ENCODE peak calls at places on chromosome 16, in seven cellular contexts. One of them, this sample, is unnamed.

GRCh38 chr16:79653337-79654000 is 52.9 kb upstream of the MAF start:
- DNase-seq in colonic mucosa: peak; percentile 56
- DNase-seq in AG04449: no peak
- DNase-seq in progenitor cell of endocrine pancreas: no peak
- DNase-seq in GM23338: no peak
- DNase-seq in lower leg skin: no peak
- DNase-seq in mesothelial cell of epicardium: peak; percentile 64
- DNase-seq in this sample: no peak

GRCh38 chr16:31678649-31679325 is 151.1 kb downstream of the AHSP start:
- DNase-seq in colonic mucosa: no peak
- DNase-seq in AG04449: no peak
- DNase-seq in progenitor cell of endocrine pancreas: no peak
- DNase-seq in GM23338: no peak
- DNase-seq in lower leg skin: no peak
- DNase-seq in mesothelial cell of epicardium: no peak
- DNase-seq in this sample: no peak

GRCh38 chr16:89176147-89176690 is 4.7 kb downstream of the CDH15 start:
- DNase-seq in colonic mucosa: no peak
- DNase-seq in AG04449: no peak
- DNase-seq in progenitor cell of endocrine pancreas: no peak
- DNase-seq in GM23338: no peak
- DNase-seq in lower leg skin: no peak
- DNase-seq in mesothelial cell of epicardium: no peak
- DNase-seq in this sample: no peak

GRCh38 chr16:1906846-1907165 is 11.4 kb downstream of the HS3ST6 start:
- DNase-seq in colonic mucosa: no peak
- DNase-seq in AG04449: no peak
- DNase-seq in progenitor cell of endocrine pancreas: no peak
- DNase-seq in GM23338: no peak
- DNase-seq in lower leg skin: no peak
- DNase-seq in mesothelial cell of epicardium: no peak
- DNase-seq in this sample: no peak

GRCh38 chr16:72894291-72895151 is 153.4 kb downstream of the ZFHX3 start:
- DNase-seq in colonic mucosa: no peak
- DNase-seq in AG04449: no peak
- DNase-seq in progenitor cell of endocrine pancreas: no peak
- DNase-seq in GM23338: no peak
- DNase-seq in lower leg skin: no peak
- DNase-seq in mesothelial cell of epicardium: no peak
- DNase-seq in this sample: no peak

GRCh38 chr16:48057085-48057484 is 98.7 kb downstream of the ABCC12 start:
- DNase-seq in colonic mucosa: no peak
- DNase-seq in AG04449: no peak
- DNase-seq in progenitor cell of endocrine pancreas: no peak
- DNase-seq in GM23338: no peak
- DNase-seq in lower leg skin: no peak
- DNase-seq in mesothelial cell of epicardium: no peak
- DNase-seq in this sample: no peak

GRCh38 chr16:52953215-52953614 is 99.5 kb downstream of the CHD9NB start:
- DNase-seq in colonic mucosa: peak; percentile 66
- DNase-seq in AG04449: no peak
- DNase-seq in progenitor cell of endocrine pancreas: no peak
- DNase-seq in GM23338: no peak
- DNase-seq in lower leg skin: no peak
- DNase-seq in mesothelial cell of epicardium: no peak
- DNase-seq in this sample: no peak

GRCh38 chr16:66728117-66728787 is 23.2 kb downstream of the DYNC1LI2 start:
- DNase-seq in colonic mucosa: no peak
- DNase-seq in AG04449: no peak
- DNase-seq in progenitor cell of endocrine pancreas: no peak
- DNase-seq in GM23338: peak; percentile 77
- DNase-seq in lower leg skin: no peak
- DNase-seq in mesothelial cell of epicardium: no peak
- DNase-seq in this sample: no peak

GRCh38 chr16:87583453-87584131 is 18.7 kb upstream of the JPH3 start:
- DNase-seq in colonic mucosa: no peak
- DNase-seq in AG04449: no peak
- DNase-seq in progenitor cell of endocrine pancreas: no peak
- DNase-seq in GM23338: peak; percentile 50
- DNase-seq in lower leg skin: no peak
- DNase-seq in mesothelial cell of epicardium: no peak
- DNase-seq in this sample: no peak

GRCh38 chr16:83725313-83725712 is 82.5 kb upstream of the HSBP1 start:
- DNase-seq in colonic mucosa: no peak
- DNase-seq in AG04449: no peak
- DNase-seq in progenitor cell of endocrine pancreas: no peak
- DNase-seq in GM23338: no peak
- DNase-seq in lower leg skin: no peak
- DNase-seq in mesothelial cell of epicardium: no peak
- DNase-seq in this sample: no peak

GRCh38 chr16:8959921-8960787 is 3.6 kb downstream of the USP7 start:
- DNase-seq in colonic mucosa: peak; percentile 42
- DNase-seq in AG04449: no peak
- DNase-seq in progenitor cell of endocrine pancreas: no peak
- DNase-seq in GM23338: peak; percentile 54
- DNase-seq in lower leg skin: no peak
- DNase-seq in mesothelial cell of epicardium: no peak
- DNase-seq in this sample: no peak

GRCh38 chr16:57572978-57573733 is 30.7 kb downstream of the ADGRG5 start:
- DNase-seq in colonic mucosa: no peak
- DNase-seq in AG04449: no peak
- DNase-seq in progenitor cell of endocrine pancreas: no peak
- DNase-seq in GM23338: no peak
- DNase-seq in lower leg skin: no peak
- DNase-seq in mesothelial cell of epicardium: no peak
- DNase-seq in this sample: no peak

GRCh38 chr16:24309222-24309905 is 53.2 kb downstream of the CACNG3 start:
- DNase-seq in colonic mucosa: no peak
- DNase-seq in AG04449: no peak
- DNase-seq in progenitor cell of endocrine pancreas: no peak
- DNase-seq in GM23338: no peak
- DNase-seq in lower leg skin: no peak
- DNase-seq in mesothelial cell of epicardium: no peak
- DNase-seq in this sample: no peak

GRCh38 chr16:72247821-72248253 is 75.9 kb upstream of the PMFBP1 start:
- DNase-seq in colonic mucosa: no peak
- DNase-seq in AG04449: no peak
- DNase-seq in progenitor cell of endocrine pancreas: no peak
- DNase-seq in GM23338: no peak
- DNase-seq in lower leg skin: peak; percentile 63
- DNase-seq in mesothelial cell of epicardium: no peak
- DNase-seq in this sample: no peak

GRCh38 chr16:19997734-19998133 is 76.0 kb downstream of the GPR139 start:
- DNase-seq in colonic mucosa: no peak
- DNase-seq in AG04449: no peak
- DNase-seq in progenitor cell of endocrine pancreas: no peak
- DNase-seq in GM23338: no peak
- DNase-seq in lower leg skin: no peak
- DNase-seq in mesothelial cell of epicardium: no peak
- DNase-seq in this sample: no peak

GRCh38 chr16:11354733-11355574 is 9.7 kb downstream of the RMI2 start:
- DNase-seq in colonic mucosa: no peak
- DNase-seq in AG04449: no peak
- DNase-seq in progenitor cell of endocrine pancreas: no peak
- DNase-seq in GM23338: no peak
- DNase-seq in lower leg skin: no peak
- DNase-seq in mesothelial cell of epicardium: no peak
- DNase-seq in this sample: no peak

DNA sequence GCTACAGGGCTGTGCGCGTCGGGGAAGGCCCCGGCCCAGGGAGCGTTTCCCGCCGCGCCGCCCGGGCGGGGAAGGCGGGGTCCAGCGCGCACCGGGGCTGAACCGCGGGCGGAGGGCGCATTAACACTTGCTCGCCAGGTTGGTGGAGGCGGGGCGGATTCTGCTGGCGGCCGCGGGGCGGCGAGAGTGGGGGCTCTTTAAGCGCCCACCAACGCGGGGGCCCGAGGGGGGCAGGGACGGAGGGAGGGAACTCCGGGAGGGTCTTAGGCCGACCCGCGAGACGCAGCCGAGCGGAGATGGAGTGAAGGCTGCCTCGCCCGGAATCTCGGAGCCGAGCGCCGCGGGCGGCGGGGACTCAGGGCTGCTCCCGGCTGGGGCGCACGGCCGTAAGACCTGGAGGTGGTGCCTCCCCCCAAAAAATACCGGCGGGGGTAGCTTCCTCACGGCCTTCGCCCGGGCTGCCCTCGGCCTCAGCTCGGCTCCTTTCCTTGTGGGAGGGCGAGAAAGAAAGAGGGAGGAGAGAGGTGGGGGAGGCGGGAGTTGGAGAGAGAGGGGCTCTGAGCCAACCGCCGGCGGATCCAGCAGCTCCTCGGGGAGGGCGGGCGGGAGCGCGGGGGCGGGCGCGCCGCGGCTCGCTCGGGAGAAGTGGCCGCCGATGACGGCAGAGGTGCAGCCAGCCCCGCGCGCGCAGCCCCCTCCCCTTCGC is 415 bp upstream of the FOXF1 start:
- DNase-seq in colonic mucosa: peak; percentile 58
- DNase-seq in AG04449: no peak
- DNase-seq in progenitor cell of endocrine pancreas: no peak
- DNase-seq in GM23338: peak; percentile 80
- DNase-seq in lower leg skin: no peak
- DNase-seq in mesothelial cell of epicardium: no peak
- DNase-seq in this sample: no peak
- TF ChIP-seq CTCF in colonic mucosa: no peak
- TF ChIP-seq CTCF in AG04449: no peak
- TF ChIP-seq CTCF in progenitor cell of endocrine pancreas: no peak
- TF ChIP-seq CTCF in GM23338: no peak
- TF ChIP-seq CTCF in lower leg skin: no peak
- TF ChIP-seq CTCF in mesothelial cell of epicardium: no peak
- TF ChIP-seq CTCF in this sample: no peak

GRCh38 chr16:85172465-85173071 is 60.3 kb upstream of the CIBAR2 start:
- DNase-seq in colonic mucosa: peak; percentile 37
- DNase-seq in AG04449: no peak
- DNase-seq in progenitor cell of endocrine pancreas: no peak
- DNase-seq in GM23338: peak; percentile 78
- DNase-seq in lower leg skin: no peak
- DNase-seq in mesothelial cell of epicardium: no peak
- DNase-seq in this sample: no peak
- TF ChIP-seq CTCF in colonic mucosa: peak; percentile 31
- TF ChIP-seq CTCF in AG04449: peak; percentile 54
- TF ChIP-seq CTCF in progenitor cell of endocrine pancreas: peak; percentile 51
- TF ChIP-seq CTCF in GM23338: peak; percentile 38
- TF ChIP-seq CTCF in lower leg skin: no peak
- TF ChIP-seq CTCF in mesothelial cell of epicardium: peak; percentile 19
- TF ChIP-seq CTCF in this sample: no peak

GRCh38 chr16:4455951-4456350 is 18.5 kb downstream of the NMRAL1 start:
- DNase-seq in colonic mucosa: no peak
- DNase-seq in AG04449: no peak
- DNase-seq in progenitor cell of endocrine pancreas: no peak
- DNase-seq in GM23338: no peak
- DNase-seq in lower leg skin: no peak
- DNase-seq in mesothelial cell of epicardium: no peak
- DNase-seq in this sample: no peak
- TF ChIP-seq CTCF in colonic mucosa: no peak
- TF ChIP-seq CTCF in AG04449: no peak
- TF ChIP-seq CTCF in progenitor cell of endocrine pancreas: no peak
- TF ChIP-seq CTCF in GM23338: no peak
- TF ChIP-seq CTCF in lower leg skin: no peak
- TF ChIP-seq CTCF in mesothelial cell of epicardium: no peak
- TF ChIP-seq CTCF in this sample: no peak

DNA sequence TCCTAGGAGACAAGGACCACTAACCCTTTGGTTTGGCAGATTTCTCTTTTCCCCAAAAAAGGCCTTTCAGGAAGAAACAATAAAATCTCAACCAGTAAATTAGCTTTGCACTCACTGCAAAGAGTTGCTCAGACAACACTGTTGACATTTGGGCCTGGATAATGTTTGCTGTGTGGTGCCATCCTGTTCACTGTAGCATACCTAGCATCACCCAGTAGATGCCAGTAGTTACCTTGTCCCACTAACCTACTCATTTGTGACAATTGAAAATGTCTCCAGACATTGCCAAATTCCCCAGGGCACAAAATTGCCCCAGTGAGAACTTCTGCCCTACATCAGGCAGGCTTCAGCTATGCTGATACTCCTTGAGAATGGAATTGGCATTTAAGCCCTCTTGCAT is 177.0 kb upstream of the ERCC4 start:
- DNase-seq in colonic mucosa: no peak
- DNase-seq in AG04449: no peak
- DNase-seq in progenitor cell of endocrine pancreas: no peak
- DNase-seq in GM23338: no peak
- DNase-seq in lower leg skin: no peak
- DNase-seq in mesothelial cell of epicardium: no peak
- DNase-seq in this sample: no peak
- TF ChIP-seq CTCF in colonic mucosa: no peak
- TF ChIP-seq CTCF in AG04449: no peak
- TF ChIP-seq CTCF in progenitor cell of endocrine pancreas: no peak
- TF ChIP-seq CTCF in GM23338: no peak
- TF ChIP-seq CTCF in lower leg skin: no peak
- TF ChIP-seq CTCF in mesothelial cell of epicardium: no peak
- TF ChIP-seq CTCF in this sample: no peak

GRCh38 chr16:27690604-27691003 is 140.7 kb downstream of the KATNIP start:
- DNase-seq in colonic mucosa: peak; percentile 34
- DNase-seq in AG04449: no peak
- DNase-seq in progenitor cell of endocrine pancreas: no peak
- DNase-seq in GM23338: peak; percentile 60
- DNase-seq in lower leg skin: no peak
- DNase-seq in mesothelial cell of epicardium: no peak
- DNase-seq in this sample: no peak
- TF ChIP-seq CTCF in colonic mucosa: peak; percentile 34
- TF ChIP-seq CTCF in AG04449: peak; percentile 48
- TF ChIP-seq CTCF in progenitor cell of endocrine pancreas: peak; percentile 36
- TF ChIP-seq CTCF in GM23338: peak; percentile 85
- TF ChIP-seq CTCF in lower leg skin: no peak
- TF ChIP-seq CTCF in mesothelial cell of epicardium: peak; percentile 25
- TF ChIP-seq CTCF in this sample: peak; percentile 56

This sample was measured in CD14-positive monocyte.